ENCODE peak calls at places on chromosomes 4 and X, in five cellular contexts. F is astrocyte of the spinal cord, R is esophagus squamous epithelium, A is H1, N is IMR-90. L is an unnamed sample.

GRCh38 chr4:6250235-6250983 is 19.2 kb upstream of the WFS1 start:
- DNase-seq in F (peak), R (no peak), A (peak), N (peak), L (peak)

GRCh38 chr4:138659640-138660325 is 355.8 kb upstream of the NOCT start:
- DNase-seq in F (peak), R (no peak), A (peak), N (no peak), L (peak)

GRCh38 chrX:68307767-68308166 is 125.5 kb downstream of the OPHN1 start:
- DNase-seq in F (peak), R (no peak), A (no peak), N (peak), L (no peak)

GRCh38 chr4:7620814-7621176 is 186.1 kb upstream of the PSAPL1 start:
- DNase-seq in F (no peak), R (no peak), A (no peak), N (no peak), L (no peak)

GRCh38 chrX:104427693-104428092 is 138.3 kb upstream of the IL1RAPL2 start:
- DNase-seq in F (no peak), R (no peak), A (no peak), N (no peak), L (no peak)

GRCh38 chrX:13285693-13286092 is 34.2 kb downstream of the ATXN3L start:
- DNase-seq in F (no peak), R (no peak), A (no peak), N (no peak), L (no peak)

GRCh38 chrX:139642241-139642927 is 65.6 kb downstream of the MCF2 start:
- DNase-seq in F (peak), R (no peak), A (peak), N (no peak), L (peak)

GRCh38 chr4:165478260-165478659 is 99.5 kb downstream of the CPE start:
- DNase-seq in F (no peak), R (no peak), A (no peak), N (no peak), L (no peak)

GRCh38 chr4:154739111-154739510 is 4.7 kb upstream of the LRAT start:
- DNase-seq in F (no peak), R (no peak), A (no peak), N (no peak), L (no peak)

GRCh38 chr4:181647396-181648107 is 595.6 kb upstream of the TENM3 start:
- DNase-seq in F (peak), R (no peak), A (no peak), N (peak), L (no peak)

GRCh38 chr4:159232465-159233106 is 129.7 kb downstream of the RAPGEF2 start:
- DNase-seq in F (no peak), R (no peak), A (no peak), N (no peak), L (peak)

GRCh38 chr4:73777612-73778011 is 37.2 kb downstream of the CXCL8 start:
- DNase-seq in F (peak), R (no peak), A (no peak), N (peak), L (no peak)

GRCh38 chr4:1411436-1412375 is 5.5 kb upstream of the NKX1-1 start:
- DNase-seq in F (no peak), R (no peak), A (peak), N (no peak), L (no peak)

GRCh38 chr4:107156443-107156842 is 120.3 kb upstream of the DKK2 start:
- DNase-seq in F (no peak), R (no peak), A (no peak), N (no peak), L (no peak)

GRCh38 chrX:107718156-107718621 is 57.4 kb downstream of the TSC22D3 start:
- DNase-seq in F (peak), R (no peak), A (peak), N (peak), L (no peak)

GRCh38 chrX:115013705-115014104 is 3.7 kb downstream of the IL13RA2 start:
- DNase-seq in F (no peak), R (no peak), A (no peak), N (peak), L (no peak)

GRCh38 chr4:79273918-79274317 is 51.9 kb downstream of the NAA11 start:
- DNase-seq in F (no peak), R (no peak), A (no peak), N (no peak), L (no peak)

GRCh38 chr4:165439981-165440380 is 61.2 kb downstream of the CPE start:
- DNase-seq in F (peak), R (no peak), A (no peak), N (no peak), L (no peak)

GRCh38 chr4:1116837-1117236 is 3.5 kb upstream of the RNF212 start:
- DNase-seq in F (peak), R (no peak), A (no peak), N (no peak), L (no peak)

GRCh38 chr4:98473046-98473445 is 185.4 kb downstream of the TSPAN5 start:
- DNase-seq in F (no peak), R (no peak), A (no peak), N (peak), L (no peak)

GRCh38 chr4:101527186-101527585 is 179.9 kb upstream of the PPP3CA start:
- DNase-seq in F (no peak), R (no peak), A (no peak), N (no peak), L (no peak)

GRCh38 chrX:151753313-151754041 is 18.9 kb downstream of the CNGA2 start:
- DNase-seq in F (peak), R (no peak), A (peak), N (peak), L (no peak)

GRCh38 chr4:167233523-167234387 is 539 bp downstream of the SPOCK3 start:
- DNase-seq in F (peak), R (no peak), A (peak), N (no peak), L (no peak)
- H3K4me3 ChIP-seq in F (peak), R (peak), A (peak), N (peak), L (peak)

DNA sequence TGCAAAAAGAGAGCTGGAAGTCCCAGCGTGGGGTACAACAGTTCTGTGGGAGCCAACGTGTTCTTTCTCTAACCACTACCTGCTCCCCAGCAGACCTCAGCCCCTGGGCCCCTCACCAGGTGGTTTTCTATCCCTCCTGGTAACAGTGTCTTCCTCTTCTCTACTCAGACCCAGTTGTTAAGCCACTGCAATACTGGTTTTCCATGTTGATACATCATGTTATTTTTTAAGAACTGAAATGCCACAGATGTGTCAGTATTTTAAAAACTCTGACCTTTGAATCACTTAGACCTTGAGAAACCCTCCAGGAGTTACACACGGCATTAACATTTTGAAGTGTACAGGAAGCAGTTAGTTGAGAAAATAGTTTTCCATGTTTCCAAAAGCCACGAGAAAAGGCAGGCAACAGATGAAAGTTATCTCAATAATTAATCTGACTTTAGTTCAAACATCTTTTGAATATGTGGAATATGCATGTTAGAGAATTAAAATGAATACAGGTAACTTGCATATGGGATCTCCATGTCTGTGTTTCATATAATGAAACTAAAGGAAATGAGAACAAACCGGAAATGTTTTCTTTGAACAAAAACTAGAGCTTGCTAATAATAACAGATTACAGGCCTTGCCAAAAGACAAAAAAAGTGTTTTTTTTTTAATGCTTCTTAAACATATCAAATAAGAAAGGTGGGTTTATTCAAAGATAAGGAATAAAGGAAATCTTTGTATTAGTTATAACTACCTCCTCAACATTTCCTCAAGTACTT is 108.8 kb downstream of the ZNF827 start:
- DNase-seq in F (no peak), R (no peak), A (no peak), N (no peak), L (no peak)
- H3K4me3 ChIP-seq in F (no peak), R (no peak), A (no peak), N (no peak), L (no peak)

DNA sequence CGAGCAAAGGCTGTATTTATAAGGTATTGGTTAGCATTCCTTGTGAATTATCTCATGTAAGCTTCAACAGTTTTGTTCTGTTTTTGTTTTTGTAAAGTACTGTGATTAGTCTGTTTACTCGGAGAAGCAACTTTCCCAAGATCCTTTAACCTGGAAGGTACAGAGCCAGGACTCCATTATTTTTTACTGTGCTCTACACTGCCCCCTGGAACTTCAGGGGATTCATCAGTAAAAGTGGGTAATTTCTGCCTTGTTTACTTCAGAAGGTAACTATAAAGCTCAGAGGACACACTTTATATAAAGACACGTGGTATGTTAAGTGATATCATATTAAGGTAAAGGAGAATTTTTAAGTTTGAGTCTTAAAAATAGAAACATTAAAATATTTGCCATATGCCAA is 124.9 kb downstream of the IQCM start:
- DNase-seq in F (no peak), R (no peak), A (no peak), N (no peak), L (no peak)
- H3K4me3 ChIP-seq in F (no peak), R (no peak), A (no peak), N (no peak), L (no peak)

GRCh38 chrX:19178402-19178801 is 56.1 kb upstream of the ADGRG2 start:
- DNase-seq in F (no peak), R (no peak), A (no peak), N (no peak), L (no peak)
- H3K4me3 ChIP-seq in F (no peak), R (no peak), A (no peak), N (no peak), L (no peak)

GRCh38 chrX:41862562-41863184 is 60.7 kb downstream of the CASK start:
- DNase-seq in F (no peak), R (no peak), A (no peak), N (no peak), L (no peak)

GRCh38 chrX:41870719-41871151 is 52.6 kb downstream of the CASK start:
- DNase-seq in F (no peak), R (no peak), A (no peak), N (no peak), L (no peak)

GRCh38 chrX:41863343-41864203 is 59.8 kb downstream of the CASK start:
- DNase-seq in F (no peak), R (no peak), A (no peak), N (no peak), L (no peak)

DNA sequence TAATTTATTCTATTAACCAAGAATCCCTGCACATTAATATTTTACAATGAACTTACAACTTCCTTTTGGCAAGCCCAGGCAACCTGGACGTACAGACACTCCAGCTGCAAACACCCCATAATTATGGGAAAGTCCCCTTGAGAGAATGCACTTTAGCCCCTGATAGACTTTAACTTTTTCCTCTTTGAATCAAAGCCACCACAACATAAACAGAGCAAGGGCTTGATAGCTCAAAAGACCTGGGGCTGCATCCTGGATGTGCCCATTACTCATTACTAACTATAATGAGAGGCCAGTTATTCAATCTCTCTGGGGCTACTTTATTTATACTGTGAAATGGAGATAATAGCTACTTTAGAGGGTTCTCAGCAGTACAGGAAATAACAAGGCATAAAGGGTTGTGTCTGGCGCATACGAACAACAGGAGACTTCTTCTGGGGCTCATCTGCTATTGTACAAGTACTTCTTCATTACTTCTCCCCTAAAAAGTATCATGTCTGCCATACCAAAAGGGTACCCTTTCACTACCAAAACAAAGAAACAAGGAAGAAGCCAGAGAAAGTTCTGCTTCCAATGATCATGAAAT is 54.9 kb downstream of the CASK start:
- DNase-seq in F (no peak), R (no peak), A (no peak), N (no peak), L (no peak)
- H3K4me3 ChIP-seq in F (no peak), R (no peak), A (no peak), N (no peak), L (no peak)

DNA sequence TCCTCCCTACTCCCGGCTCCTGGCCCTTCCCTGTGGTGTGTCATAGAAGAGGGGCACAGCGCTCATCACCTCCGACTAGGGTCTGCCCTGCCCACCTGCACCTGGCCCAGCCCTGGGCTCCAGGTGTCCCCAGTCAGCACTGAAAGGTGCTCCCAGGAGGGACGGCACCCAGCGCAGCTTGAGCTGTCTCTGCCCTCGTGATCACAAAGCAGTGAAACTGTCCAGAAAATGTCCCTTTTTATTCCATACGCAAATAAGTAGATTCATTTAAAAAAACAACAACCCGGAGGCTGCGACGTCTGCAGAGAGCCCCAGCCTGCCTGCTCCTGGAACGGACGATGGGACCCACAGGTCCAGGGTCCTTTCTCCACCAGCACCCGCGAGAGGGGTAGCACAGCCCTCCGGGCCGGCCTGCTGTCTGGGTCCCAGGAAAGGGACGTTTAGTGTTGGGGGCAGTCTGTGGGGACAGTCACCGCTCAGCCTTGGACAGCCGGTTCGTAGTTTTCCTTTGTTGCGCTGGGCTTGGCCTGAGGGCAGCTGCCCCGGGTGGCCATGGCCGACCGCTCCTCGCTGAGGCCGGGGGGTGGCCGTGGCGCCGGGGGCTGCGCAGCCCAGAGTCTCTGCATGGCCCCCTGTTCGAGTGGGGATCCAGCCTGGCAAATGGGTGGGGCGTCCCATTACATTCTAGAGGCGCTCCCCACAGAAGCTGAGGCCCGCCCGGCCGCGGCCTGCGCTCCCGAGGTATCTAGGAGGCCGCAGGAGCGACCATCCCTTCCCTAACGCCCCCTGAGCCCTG is 4.6 kb downstream of the HMX1 start:
- DNase-seq in F (no peak), R (no peak), A (peak), N (no peak), L (no peak)
- H3K4me3 ChIP-seq in F (no peak), R (no peak), A (no peak), N (no peak), L (peak)

GRCh38 chr4:76780781-76781697 is 116.9 kb downstream of the SOWAHB start:
- DNase-seq in F (no peak), R (no peak), A (no peak), N (no peak), L (no peak)

GRCh38 chr4:76784237-76784636 is 113.7 kb downstream of the SOWAHB start:
- DNase-seq in F (no peak), R (no peak), A (no peak), N (no peak), L (no peak)

GRCh38 chr4:76783836-76784235 is 114.1 kb downstream of the SOWAHB start:
- DNase-seq in F (peak), R (no peak), A (no peak), N (no peak), L (no peak)

GRCh38 chr4:76781698-76782595 is 116.0 kb downstream of the SOWAHB start:
- DNase-seq in F (peak), R (no peak), A (no peak), N (peak), L (no peak)

DNA sequence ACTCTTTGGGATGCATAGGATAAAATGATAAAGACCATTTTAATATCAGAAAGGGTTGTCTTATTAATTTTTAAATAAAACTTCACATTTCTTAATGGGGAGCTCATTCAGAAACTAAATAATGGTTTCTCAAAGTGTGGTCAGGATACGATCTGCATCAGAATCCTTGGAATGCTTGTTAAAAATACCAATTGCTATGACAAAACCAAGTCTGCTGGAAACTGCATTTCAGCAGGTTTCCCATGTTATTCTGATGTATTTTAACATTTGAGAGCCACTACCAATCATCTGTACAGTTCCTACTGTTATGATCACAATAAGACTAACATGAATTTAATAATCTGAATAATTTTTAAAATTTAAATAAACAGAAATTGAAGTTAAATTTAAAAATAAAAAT is 115.1 kb downstream of the SOWAHB start:
- DNase-seq in F (peak), R (no peak), A (no peak), N (peak), L (no peak)
- H3K4me3 ChIP-seq in F (peak), R (no peak), A (no peak), N (peak), L (no peak)

DNA sequence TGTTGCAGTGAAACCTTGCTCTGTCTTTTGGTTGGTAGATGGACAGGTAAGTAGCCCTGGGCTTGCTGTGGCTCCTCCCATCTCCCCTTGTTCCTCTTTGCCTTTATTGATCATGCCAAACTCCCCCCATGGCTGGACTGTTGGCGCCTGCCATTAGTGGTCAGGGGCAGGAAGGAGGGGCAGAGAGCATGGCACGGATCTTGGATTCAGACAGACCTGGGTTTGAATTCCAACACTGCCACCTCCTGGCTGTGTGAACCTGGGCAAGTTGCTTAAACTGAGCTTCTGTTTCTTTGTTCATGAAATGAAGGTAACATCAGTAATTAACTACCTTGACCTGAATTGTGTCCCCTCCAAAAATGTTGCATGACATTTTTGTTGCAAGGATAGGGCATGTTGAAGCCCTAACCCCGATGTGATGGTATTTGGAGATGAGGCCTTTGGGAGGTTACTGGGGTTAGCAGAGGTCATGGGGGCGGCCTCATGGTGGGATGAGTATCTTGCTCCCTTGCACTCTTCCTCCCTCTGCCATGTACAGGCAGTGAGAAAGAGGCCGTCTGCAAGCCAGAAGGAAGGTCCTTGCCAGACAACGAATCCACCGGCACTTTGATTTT is 6.0 kb downstream of the SLC2A9 start:
- DNase-seq in F (peak), R (no peak), A (peak), N (peak), L (peak)
- H3K4me3 ChIP-seq in F (no peak), R (no peak), A (no peak), N (no peak), L (no peak)

GRCh38 chr4:42396361-42397255 is 680 bp upstream of the SHISA3 start:
- DNase-seq in F (peak), R (no peak), A (peak), N (no peak), L (no peak)
- H3K4me3 ChIP-seq in F (peak), R (peak), A (peak), N (peak), L (no peak)

GRCh38 chr4:140567722-140568121 is 1.0 kb downstream of the UCP1 start:
- DNase-seq in F (peak), R (no peak), A (peak), N (no peak), L (no peak)
- H3K4me3 ChIP-seq in F (peak), R (no peak), A (peak), N (no peak), L (peak)